ENCODE peak calls at places on chromosomes 16 and 17, in ten cellular contexts. F is cardiac muscle cell; A is CD8-positive, alpha-beta memory T cell; M is CD4-positive, alpha-beta T cell; H is thoracic aorta; C is pancreas; V is PC-3; S is heart right ventricle; B is tibial artery; K is astrocyte. J is an unnamed sample.
A peak's percentile ranks its signal among the peaks of the same experiment; 100 is the strongest.

GRCh38 chr16:20879175-20880053 is 20.7 kb downstream of the DCUN1D3 start:
- DNase-seq in F (no peak), A (no peak), M (no peak), H (no peak), C (no peak), V (peak; percentile 35), S (no peak), B (no peak), K (peak; percentile 76), J (no peak)

GRCh38 chr17:38403491-38403890 is 24.8 kb upstream of the ARHGAP23 start:
- DNase-seq in F (no peak), A (no peak), M (no peak), H (no peak), C (no peak), V (no peak), S (no peak), B (no peak), K (no peak), J (no peak)

GRCh38 chr16:67296422-67296821 is 17.1 kb downstream of the PLEKHG4 start:
- DNase-seq in F (no peak), A (no peak), M (no peak), H (no peak), C (no peak), V (peak; percentile 64), S (no peak), B (no peak), K (peak; percentile 92), J (no peak)

GRCh38 chr17:15361151-15361550 is 19.8 kb upstream of the TEKT3 start:
- DNase-seq in F (no peak), A (no peak), M (no peak), H (no peak), C (no peak), V (no peak), S (no peak), B (no peak), K (peak; percentile 80), J (no peak)

GRCh38 chr16:15879255-15879804 is 9.1 kb downstream of the CEP20 start:
- DNase-seq in F (no peak), A (no peak), M (no peak), H (no peak), C (no peak), V (peak; percentile 85), S (no peak), B (no peak), K (peak; percentile 87), J (peak; percentile 75)

GRCh38 chr16:9049241-9049640 is 42.2 kb upstream of the HAPSTR1 start:
- DNase-seq in F (no peak), A (no peak), M (no peak), H (no peak), C (no peak), V (peak; percentile 39), S (no peak), B (no peak), K (peak; percentile 85), J (no peak)

GRCh38 chr17:57294075-57294474 is 37.8 kb downstream of the MSI2 start:
- DNase-seq in F (no peak), A (no peak), M (no peak), H (no peak), C (no peak), V (no peak), S (no peak), B (no peak), K (no peak), J (no peak)

GRCh38 chr16:16143038-16143763 is 80.1 kb downstream of the ABCC6 start:
- DNase-seq in F (peak; percentile 11), A (no peak), M (no peak), H (no peak), C (no peak), V (peak; percentile 14), S (no peak), B (no peak), K (no peak), J (no peak)

GRCh38 chr17:11081342-11081741 is 159.7 kb upstream of the SHISA6 start:
- DNase-seq in F (no peak), A (no peak), M (no peak), H (no peak), C (no peak), V (no peak), S (no peak), B (no peak), K (no peak), J (no peak)

GRCh38 chr16:49833796-49834195 is 22.1 kb downstream of the ZNF423 start:
- DNase-seq in F (no peak), A (no peak), M (no peak), H (no peak), C (no peak), V (no peak), S (no peak), B (peak; percentile 68), K (no peak), J (no peak)

GRCh38 chr16:49835116-49835880 is 20.6 kb downstream of the ZNF423 start:
- DNase-seq in F (no peak), A (no peak), M (no peak), H (no peak), C (no peak), V (no peak), S (no peak), B (no peak), K (no peak), J (no peak)

GRCh38 chr16:49833055-49833454 is 22.9 kb downstream of the ZNF423 start:
- DNase-seq in F (no peak), A (no peak), M (no peak), H (no peak), C (no peak), V (no peak), S (peak; percentile 87), B (peak; percentile 77), K (no peak), J (no peak)

GRCh38 chr16:49836218-49836617 is 19.7 kb downstream of the ZNF423 start:
- DNase-seq in F (no peak), A (no peak), M (no peak), H (no peak), C (no peak), V (no peak), S (no peak), B (no peak), K (no peak), J (no peak)

GRCh38 chr16:49834496-49835009 is 21.4 kb downstream of the ZNF423 start:
- DNase-seq in F (peak; percentile 37), A (no peak), M (no peak), H (no peak), C (no peak), V (no peak), S (peak; percentile 64), B (peak; percentile 83), K (no peak), J (no peak)
- H3K27ac ChIP-seq in F (no peak overlapping the region), A (no peak overlapping the region), M (no peak overlapping the region), H (peak overlapping the region; percentile 72), C (no peak overlapping the region), V (no peak overlapping the region), S (peak overlapping the region; percentile 80), B (peak overlapping the region; percentile 83), K (no peak overlapping the region), J (no peak overlapping the region)

GRCh38 chr17:43074869-43075268 is 49.8 kb downstream of the RND2 start:
- DNase-seq in F (no peak), A (no peak), M (no peak), H (no peak), C (no peak), V (no peak), S (no peak), B (no peak), K (no peak), J (no peak)

GRCh38 chr17:43070257-43070656 is 45.2 kb downstream of the RND2 start:
- DNase-seq in F (no peak), A (no peak), M (no peak), H (no peak), C (no peak), V (no peak), S (no peak), B (no peak), K (no peak), J (no peak)

GRCh38 chr17:43070872-43071271 is 45.8 kb downstream of the RND2 start:
- DNase-seq in F (no peak), A (no peak), M (no peak), H (no peak), C (no peak), V (no peak), S (no peak), B (no peak), K (no peak), J (no peak)

GRCh38 chr17:43068570-43069367 is 43.7 kb downstream of the RND2 start:
- DNase-seq in F (no peak), A (no peak), M (no peak), H (no peak), C (no peak), V (no peak), S (no peak), B (no peak), K (no peak), J (no peak)

GRCh38 chr17:43069368-43069898 is 44.4 kb downstream of the RND2 start:
- DNase-seq in F (no peak), A (no peak), M (no peak), H (no peak), C (no peak), V (no peak), S (no peak), B (no peak), K (no peak), J (no peak)
- H3K27ac ChIP-seq in F (no peak overlapping the region), A (no peak overlapping the region), M (no peak overlapping the region), H (no peak overlapping the region), C (no peak overlapping the region), V (no peak overlapping the region), S (peak overlapping the region; percentile 59), B (no peak overlapping the region), K (no peak overlapping the region), J (no peak overlapping the region)

DNA sequence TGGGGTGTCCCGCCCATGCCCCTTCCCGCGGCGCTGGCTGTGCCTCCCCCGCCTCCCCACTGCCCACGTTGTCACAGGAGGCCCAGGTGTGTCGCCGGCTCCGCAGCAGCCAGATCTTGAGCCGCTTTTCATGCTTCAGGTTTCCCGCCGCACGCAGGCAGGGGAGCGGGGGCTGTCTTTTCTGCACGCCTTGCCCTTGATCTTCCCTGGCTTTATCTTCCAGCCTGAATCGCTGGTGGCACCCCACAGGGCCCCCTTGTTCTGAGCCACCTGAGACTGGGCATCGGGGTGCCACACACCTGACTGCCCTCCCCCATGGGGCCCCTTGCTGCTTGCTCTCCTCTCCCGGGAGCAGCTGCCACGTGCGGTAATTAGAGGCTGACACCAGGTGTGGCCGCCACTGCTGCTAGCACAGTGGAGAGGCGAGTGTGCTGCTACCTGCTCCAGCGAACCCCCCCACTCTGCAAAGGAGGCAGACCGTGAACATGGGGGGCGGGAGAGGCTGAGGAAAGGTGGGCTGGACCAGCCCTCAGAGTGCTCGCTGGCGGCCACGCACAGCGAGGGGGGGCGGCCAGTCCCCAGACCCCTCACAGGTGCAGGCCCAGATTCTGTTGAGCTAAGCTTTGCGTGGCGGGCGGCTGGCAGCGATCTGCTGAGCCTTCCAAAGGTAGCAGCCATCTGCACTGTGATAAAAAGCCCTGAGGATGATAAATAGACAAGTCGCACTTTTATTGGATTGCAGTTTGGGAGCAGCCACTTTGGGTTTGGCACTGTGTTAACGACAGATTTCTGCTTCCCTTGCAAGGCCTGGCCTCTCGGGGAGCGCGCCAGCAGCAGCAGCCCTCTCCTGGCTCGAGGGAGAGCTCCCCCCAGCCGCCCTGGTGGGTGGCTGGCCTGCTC is 168.0 kb upstream of the GSE1 start:
- DNase-seq in F (no peak), A (no peak), M (no peak), H (no peak), C (peak; percentile 37), V (no peak), S (no peak), B (no peak), K (no peak), J (no peak)
- H3K27ac ChIP-seq in F (peak overlapping the region; percentile 68), A (no peak overlapping the region), M (no peak overlapping the region), H (no peak overlapping the region), C (no peak overlapping the region), V (no peak overlapping the region), S (no peak overlapping the region), B (no peak overlapping the region), K (no peak overlapping the region), J (no peak overlapping the region)

GRCh38 chr17:42287305-42288077 is 807 bp upstream of the STAT5A start:
- DNase-seq in F (no peak), A (no peak), M (no peak), H (no peak), C (no peak), V (no peak), S (peak; percentile 53), B (peak; percentile 73), K (no peak), J (no peak)
- H3K27ac ChIP-seq in F (no peak overlapping the region), A (peak overlapping the region; percentile 88), M (peak overlapping the region; percentile 89), H (peak overlapping the region; percentile 90), C (peak overlapping the region; percentile 71), V (no peak overlapping the region), S (peak overlapping the region; percentile 91), B (peak overlapping the region; percentile 94), K (no peak overlapping the region), J (no peak overlapping the region)